ENCODE peak calls at places on chromosome 6, in ten cellular contexts. One of them, this sample, is unnamed.

GRCh38 chr6:91669154-91669903 is 1082.5 kb upstream of the MAP3K7 start:
- DNase-seq in ovary: no peak
- DNase-seq in activated naive CD4-positive, alpha-beta T cell: no peak
- DNase-seq in stimulated activated CD4-positive, alpha-beta T cell treated with anti-CD3 and anti-CD28 coated beads, Interleukin-4, amount 100 ng/mL, for 24 hours: no peak
- DNase-seq in tibial artery: no peak
- DNase-seq in NCI-H2171: no peak
- DNase-seq in spleen: no peak
- DNase-seq in activated T-helper 1 cell treated with anti-CD3 and anti-CD28 coated beads, Interleukin-2, amount 50 U/mL, for 16 hours: no peak
- DNase-seq in Ammon's horn: peak; percentile 87
- DNase-seq in amygdala: no peak
- DNase-seq in this sample: no peak

GRCh38 chr6:26452631-26453030 is 5.1 kb upstream of the BTN2A1 start:
- DNase-seq in NCI-H2171: no peak
- DNase-seq in activated T-helper 1 cell treated with anti-CD3 and anti-CD28 coated beads, Interleukin-2, amount 50 U/mL, for 16 hours: no peak
- DNase-seq in Ammon's horn: no peak
- DNase-seq in amygdala: no peak
- DNase-seq in ovary: no peak
- DNase-seq in spleen: no peak
- DNase-seq in tibial artery: no peak
- DNase-seq in stimulated activated CD4-positive, alpha-beta T cell treated with anti-CD3 and anti-CD28 coated beads, Interleukin-4, amount 100 ng/mL, for 24 hours: no peak
- DNase-seq in activated naive CD4-positive, alpha-beta T cell: no peak
- DNase-seq in this sample: no peak

GRCh38 chr6:43147289-43147688 is 23.8 kb upstream of the SRF start:
- DNase-seq in stimulated activated CD4-positive, alpha-beta T cell treated with anti-CD3 and anti-CD28 coated beads, Interleukin-4, amount 100 ng/mL, for 24 hours: no peak
- DNase-seq in ovary: no peak
- DNase-seq in spleen: no peak
- DNase-seq in amygdala: no peak
- DNase-seq in activated T-helper 1 cell treated with anti-CD3 and anti-CD28 coated beads, Interleukin-2, amount 50 U/mL, for 16 hours: no peak
- DNase-seq in activated naive CD4-positive, alpha-beta T cell: no peak
- DNase-seq in Ammon's horn: no peak
- DNase-seq in NCI-H2171: no peak
- DNase-seq in tibial artery: no peak
- DNase-seq in this sample: peak; percentile 2

GRCh38 chr6:109523478-109523877 is 40.5 kb upstream of the ZBTB24 start:
- DNase-seq in spleen: no peak
- DNase-seq in amygdala: no peak
- DNase-seq in ovary: no peak
- DNase-seq in Ammon's horn: no peak
- DNase-seq in tibial artery: no peak
- DNase-seq in stimulated activated CD4-positive, alpha-beta T cell treated with anti-CD3 and anti-CD28 coated beads, Interleukin-4, amount 100 ng/mL, for 24 hours: no peak
- DNase-seq in activated T-helper 1 cell treated with anti-CD3 and anti-CD28 coated beads, Interleukin-2, amount 50 U/mL, for 16 hours: no peak
- DNase-seq in NCI-H2171: no peak
- DNase-seq in activated naive CD4-positive, alpha-beta T cell: no peak
- DNase-seq in this sample: no peak

GRCh38 chr6:66435321-66435720 is 728.3 kb upstream of the EYS start:
- DNase-seq in tibial artery: no peak
- DNase-seq in stimulated activated CD4-positive, alpha-beta T cell treated with anti-CD3 and anti-CD28 coated beads, Interleukin-4, amount 100 ng/mL, for 24 hours: no peak
- DNase-seq in activated naive CD4-positive, alpha-beta T cell: no peak
- DNase-seq in NCI-H2171: no peak
- DNase-seq in Ammon's horn: no peak
- DNase-seq in spleen: no peak
- DNase-seq in amygdala: no peak
- DNase-seq in activated T-helper 1 cell treated with anti-CD3 and anti-CD28 coated beads, Interleukin-2, amount 50 U/mL, for 16 hours: no peak
- DNase-seq in ovary: no peak
- DNase-seq in this sample: no peak

GRCh38 chr6:2961971-2962370 is 9.4 kb downstream of the SERPINB6 start:
- DNase-seq in amygdala: no peak
- DNase-seq in ovary: no peak
- DNase-seq in NCI-H2171: no peak
- DNase-seq in spleen: no peak
- DNase-seq in activated T-helper 1 cell treated with anti-CD3 and anti-CD28 coated beads, Interleukin-2, amount 50 U/mL, for 16 hours: no peak
- DNase-seq in stimulated activated CD4-positive, alpha-beta T cell treated with anti-CD3 and anti-CD28 coated beads, Interleukin-4, amount 100 ng/mL, for 24 hours: no peak
- DNase-seq in activated naive CD4-positive, alpha-beta T cell: no peak
- DNase-seq in Ammon's horn: no peak
- DNase-seq in tibial artery: no peak
- DNase-seq in this sample: no peak

GRCh38 chr6:164911151-164911550 is 398.3 kb downstream of the C6orf118 start:
- DNase-seq in activated T-helper 1 cell treated with anti-CD3 and anti-CD28 coated beads, Interleukin-2, amount 50 U/mL, for 16 hours: no peak
- DNase-seq in stimulated activated CD4-positive, alpha-beta T cell treated with anti-CD3 and anti-CD28 coated beads, Interleukin-4, amount 100 ng/mL, for 24 hours: no peak
- DNase-seq in NCI-H2171: no peak
- DNase-seq in Ammon's horn: no peak
- DNase-seq in tibial artery: no peak
- DNase-seq in ovary: no peak
- DNase-seq in amygdala: no peak
- DNase-seq in spleen: no peak
- DNase-seq in activated naive CD4-positive, alpha-beta T cell: no peak
- DNase-seq in this sample: no peak

GRCh38 chr6:7973603-7974002 is 63.0 kb upstream of the TXNDC5 start:
- DNase-seq in spleen: no peak
- DNase-seq in amygdala: no peak
- DNase-seq in activated T-helper 1 cell treated with anti-CD3 and anti-CD28 coated beads, Interleukin-2, amount 50 U/mL, for 16 hours: no peak
- DNase-seq in ovary: no peak
- DNase-seq in Ammon's horn: no peak
- DNase-seq in activated naive CD4-positive, alpha-beta T cell: no peak
- DNase-seq in NCI-H2171: no peak
- DNase-seq in stimulated activated CD4-positive, alpha-beta T cell treated with anti-CD3 and anti-CD28 coated beads, Interleukin-4, amount 100 ng/mL, for 24 hours: no peak
- DNase-seq in tibial artery: no peak
- DNase-seq in this sample: no peak

GRCh38 chr6:315226-315625 is 22.9 kb downstream of the DUSP22 start:
- DNase-seq in tibial artery: no peak
- DNase-seq in Ammon's horn: no peak
- DNase-seq in activated naive CD4-positive, alpha-beta T cell: no peak
- DNase-seq in activated T-helper 1 cell treated with anti-CD3 and anti-CD28 coated beads, Interleukin-2, amount 50 U/mL, for 16 hours: no peak
- DNase-seq in NCI-H2171: no peak
- DNase-seq in stimulated activated CD4-positive, alpha-beta T cell treated with anti-CD3 and anti-CD28 coated beads, Interleukin-4, amount 100 ng/mL, for 24 hours: no peak
- DNase-seq in spleen: no peak
- DNase-seq in amygdala: no peak
- DNase-seq in ovary: no peak
- DNase-seq in this sample: no peak

GRCh38 chr6:11431455-11431937 is 106.1 kb upstream of the TMEM170B start:
- DNase-seq in spleen: no peak
- DNase-seq in activated naive CD4-positive, alpha-beta T cell: no peak
- DNase-seq in NCI-H2171: no peak
- DNase-seq in stimulated activated CD4-positive, alpha-beta T cell treated with anti-CD3 and anti-CD28 coated beads, Interleukin-4, amount 100 ng/mL, for 24 hours: no peak
- DNase-seq in amygdala: no peak
- DNase-seq in ovary: no peak
- DNase-seq in activated T-helper 1 cell treated with anti-CD3 and anti-CD28 coated beads, Interleukin-2, amount 50 U/mL, for 16 hours: no peak
- DNase-seq in tibial artery: no peak
- DNase-seq in Ammon's horn: no peak
- DNase-seq in this sample: no peak

GRCh38 chr6:43807228-43808061 is 37.4 kb downstream of the VEGFA start:
- DNase-seq in ovary: no peak
- DNase-seq in stimulated activated CD4-positive, alpha-beta T cell treated with anti-CD3 and anti-CD28 coated beads, Interleukin-4, amount 100 ng/mL, for 24 hours: no peak
- DNase-seq in amygdala: no peak
- DNase-seq in spleen: no peak
- DNase-seq in activated T-helper 1 cell treated with anti-CD3 and anti-CD28 coated beads, Interleukin-2, amount 50 U/mL, for 16 hours: no peak
- DNase-seq in tibial artery: no peak
- DNase-seq in NCI-H2171: peak; percentile 41
- DNase-seq in activated naive CD4-positive, alpha-beta T cell: no peak
- DNase-seq in Ammon's horn: no peak
- DNase-seq in this sample: no peak

GRCh38 chr6:114762145-114762544 is 419.3 kb upstream of the HS3ST5 start:
- DNase-seq in activated naive CD4-positive, alpha-beta T cell: no peak
- DNase-seq in amygdala: no peak
- DNase-seq in Ammon's horn: peak; percentile 57
- DNase-seq in NCI-H2171: no peak
- DNase-seq in activated T-helper 1 cell treated with anti-CD3 and anti-CD28 coated beads, Interleukin-2, amount 50 U/mL, for 16 hours: no peak
- DNase-seq in stimulated activated CD4-positive, alpha-beta T cell treated with anti-CD3 and anti-CD28 coated beads, Interleukin-4, amount 100 ng/mL, for 24 hours: no peak
- DNase-seq in tibial artery: no peak
- DNase-seq in ovary: no peak
- DNase-seq in spleen: no peak
- DNase-seq in this sample: no peak

GRCh38 chr6:41581381-41581991 is 35.3 kb downstream of the FOXP4 start:
- DNase-seq in stimulated activated CD4-positive, alpha-beta T cell treated with anti-CD3 and anti-CD28 coated beads, Interleukin-4, amount 100 ng/mL, for 24 hours: no peak
- DNase-seq in activated naive CD4-positive, alpha-beta T cell: no peak
- DNase-seq in activated T-helper 1 cell treated with anti-CD3 and anti-CD28 coated beads, Interleukin-2, amount 50 U/mL, for 16 hours: no peak
- DNase-seq in Ammon's horn: no peak
- DNase-seq in NCI-H2171: peak; percentile 13
- DNase-seq in ovary: no peak
- DNase-seq in tibial artery: peak; percentile 86
- DNase-seq in amygdala: no peak
- DNase-seq in spleen: no peak
- DNase-seq in this sample: no peak

GRCh38 chr6:125790403-125791150 is at the start of gene NCOA7:
- DNase-seq in amygdala: peak; percentile 87
- DNase-seq in ovary: peak; percentile 85
- DNase-seq in NCI-H2171: peak; percentile 78
- DNase-seq in tibial artery: peak; percentile 93
- DNase-seq in stimulated activated CD4-positive, alpha-beta T cell treated with anti-CD3 and anti-CD28 coated beads, Interleukin-4, amount 100 ng/mL, for 24 hours: peak; percentile 77
- DNase-seq in activated naive CD4-positive, alpha-beta T cell: peak; percentile 32
- DNase-seq in spleen: peak; percentile 97
- DNase-seq in Ammon's horn: peak; percentile 89
- DNase-seq in activated T-helper 1 cell treated with anti-CD3 and anti-CD28 coated beads, Interleukin-2, amount 50 U/mL, for 16 hours: peak; percentile 72
- DNase-seq in this sample: peak; percentile 43

GRCh38 chr6:13156381-13156780 is 172.0 kb downstream of the TBC1D7 start:
- DNase-seq in NCI-H2171: no peak
- DNase-seq in Ammon's horn: no peak
- DNase-seq in ovary: no peak
- DNase-seq in activated naive CD4-positive, alpha-beta T cell: no peak
- DNase-seq in spleen: no peak
- DNase-seq in amygdala: no peak
- DNase-seq in stimulated activated CD4-positive, alpha-beta T cell treated with anti-CD3 and anti-CD28 coated beads, Interleukin-4, amount 100 ng/mL, for 24 hours: no peak
- DNase-seq in tibial artery: no peak
- DNase-seq in activated T-helper 1 cell treated with anti-CD3 and anti-CD28 coated beads, Interleukin-2, amount 50 U/mL, for 16 hours: no peak
- DNase-seq in this sample: no peak

GRCh38 chr6:141326426-141326825 is 806.3 kb upstream of the GJE1 start:
- DNase-seq in tibial artery: no peak
- DNase-seq in spleen: no peak
- DNase-seq in Ammon's horn: peak; percentile 66
- DNase-seq in stimulated activated CD4-positive, alpha-beta T cell treated with anti-CD3 and anti-CD28 coated beads, Interleukin-4, amount 100 ng/mL, for 24 hours: peak; percentile 75
- DNase-seq in activated naive CD4-positive, alpha-beta T cell: no peak
- DNase-seq in amygdala: no peak
- DNase-seq in activated T-helper 1 cell treated with anti-CD3 and anti-CD28 coated beads, Interleukin-2, amount 50 U/mL, for 16 hours: peak; percentile 36
- DNase-seq in NCI-H2171: no peak
- DNase-seq in ovary: no peak
- DNase-seq in this sample: no peak

GRCh38 chr6:163489584-163489983 is 75.1 kb downstream of the QKI start:
- DNase-seq in activated T-helper 1 cell treated with anti-CD3 and anti-CD28 coated beads, Interleukin-2, amount 50 U/mL, for 16 hours: no peak
- DNase-seq in stimulated activated CD4-positive, alpha-beta T cell treated with anti-CD3 and anti-CD28 coated beads, Interleukin-4, amount 100 ng/mL, for 24 hours: no peak
- DNase-seq in NCI-H2171: no peak
- DNase-seq in Ammon's horn: no peak
- DNase-seq in activated naive CD4-positive, alpha-beta T cell: no peak
- DNase-seq in spleen: no peak
- DNase-seq in ovary: no peak
- DNase-seq in tibial artery: no peak
- DNase-seq in amygdala: no peak
- DNase-seq in this sample: no peak

GRCh38 chr6:53302678-53303360 is 45.9 kb downstream of the ELOVL5 start:
- DNase-seq in tibial artery: no peak
- DNase-seq in spleen: no peak
- DNase-seq in Ammon's horn: no peak
- DNase-seq in stimulated activated CD4-positive, alpha-beta T cell treated with anti-CD3 and anti-CD28 coated beads, Interleukin-4, amount 100 ng/mL, for 24 hours: no peak
- DNase-seq in amygdala: no peak
- DNase-seq in ovary: no peak
- DNase-seq in activated naive CD4-positive, alpha-beta T cell: no peak
- DNase-seq in NCI-H2171: no peak
- DNase-seq in activated T-helper 1 cell treated with anti-CD3 and anti-CD28 coated beads, Interleukin-2, amount 50 U/mL, for 16 hours: no peak
- DNase-seq in this sample: no peak

GRCh38 chr6:4345543-4345942 is 210.2 kb upstream of the ECI2 start:
- DNase-seq in activated T-helper 1 cell treated with anti-CD3 and anti-CD28 coated beads, Interleukin-2, amount 50 U/mL, for 16 hours: no peak
- DNase-seq in stimulated activated CD4-positive, alpha-beta T cell treated with anti-CD3 and anti-CD28 coated beads, Interleukin-4, amount 100 ng/mL, for 24 hours: no peak
- DNase-seq in amygdala: no peak
- DNase-seq in spleen: no peak
- DNase-seq in activated naive CD4-positive, alpha-beta T cell: no peak
- DNase-seq in ovary: no peak
- DNase-seq in NCI-H2171: no peak
- DNase-seq in tibial artery: no peak
- DNase-seq in Ammon's horn: no peak
- DNase-seq in this sample: no peak

GRCh38 chr6:87391334-87391733 is 16.4 kb upstream of the CFAP206 start:
- DNase-seq in stimulated activated CD4-positive, alpha-beta T cell treated with anti-CD3 and anti-CD28 coated beads, Interleukin-4, amount 100 ng/mL, for 24 hours: no peak
- DNase-seq in amygdala: no peak
- DNase-seq in NCI-H2171: peak; percentile 3
- DNase-seq in ovary: no peak
- DNase-seq in activated T-helper 1 cell treated with anti-CD3 and anti-CD28 coated beads, Interleukin-2, amount 50 U/mL, for 16 hours: no peak
- DNase-seq in spleen: no peak
- DNase-seq in Ammon's horn: peak; percentile 22
- DNase-seq in tibial artery: no peak
- DNase-seq in activated naive CD4-positive, alpha-beta T cell: no peak
- DNase-seq in this sample: no peak

GRCh38 chr6:154001494-154002285 is 37.4 kb upstream of the OPRM1 start:
- DNase-seq in activated T-helper 1 cell treated with anti-CD3 and anti-CD28 coated beads, Interleukin-2, amount 50 U/mL, for 16 hours: no peak
- DNase-seq in spleen: peak; percentile 55
- DNase-seq in ovary: no peak
- DNase-seq in Ammon's horn: no peak
- DNase-seq in stimulated activated CD4-positive, alpha-beta T cell treated with anti-CD3 and anti-CD28 coated beads, Interleukin-4, amount 100 ng/mL, for 24 hours: no peak
- DNase-seq in NCI-H2171: no peak
- DNase-seq in amygdala: no peak
- DNase-seq in tibial artery: no peak
- DNase-seq in activated naive CD4-positive, alpha-beta T cell: no peak
- DNase-seq in this sample: no peak

GRCh38 chr6:91376686-91377085 is 789.8 kb upstream of the MAP3K7 start:
- DNase-seq in amygdala: no peak
- DNase-seq in Ammon's horn: no peak
- DNase-seq in activated T-helper 1 cell treated with anti-CD3 and anti-CD28 coated beads, Interleukin-2, amount 50 U/mL, for 16 hours: no peak
- DNase-seq in activated naive CD4-positive, alpha-beta T cell: no peak
- DNase-seq in ovary: no peak
- DNase-seq in spleen: no peak
- DNase-seq in NCI-H2171: peak; percentile 13
- DNase-seq in stimulated activated CD4-positive, alpha-beta T cell treated with anti-CD3 and anti-CD28 coated beads, Interleukin-4, amount 100 ng/mL, for 24 hours: no peak
- DNase-seq in tibial artery: no peak
- DNase-seq in this sample: no peak

GRCh38 chr6:44785123-44785522 is 397.6 kb downstream of the CDC5L start:
- DNase-seq in stimulated activated CD4-positive, alpha-beta T cell treated with anti-CD3 and anti-CD28 coated beads, Interleukin-4, amount 100 ng/mL, for 24 hours: no peak
- DNase-seq in spleen: no peak
- DNase-seq in amygdala: no peak
- DNase-seq in activated T-helper 1 cell treated with anti-CD3 and anti-CD28 coated beads, Interleukin-2, amount 50 U/mL, for 16 hours: no peak
- DNase-seq in NCI-H2171: no peak
- DNase-seq in tibial artery: no peak
- DNase-seq in Ammon's horn: no peak
- DNase-seq in activated naive CD4-positive, alpha-beta T cell: no peak
- DNase-seq in ovary: no peak
- DNase-seq in this sample: no peak

GRCh38 chr6:6152060-6152459 is 145.3 kb upstream of the NRN1 start:
- DNase-seq in NCI-H2171: no peak
- DNase-seq in stimulated activated CD4-positive, alpha-beta T cell treated with anti-CD3 and anti-CD28 coated beads, Interleukin-4, amount 100 ng/mL, for 24 hours: no peak
- DNase-seq in ovary: no peak
- DNase-seq in activated T-helper 1 cell treated with anti-CD3 and anti-CD28 coated beads, Interleukin-2, amount 50 U/mL, for 16 hours: no peak
- DNase-seq in spleen: no peak
- DNase-seq in activated naive CD4-positive, alpha-beta T cell: no peak
- DNase-seq in tibial artery: no peak
- DNase-seq in Ammon's horn: peak; percentile 25
- DNase-seq in amygdala: no peak
- DNase-seq in this sample: no peak

GRCh38 chr6:32439708-32440214 is at the start of gene HLA-DRA:
- DNase-seq in spleen: no peak
- DNase-seq in amygdala: no peak
- DNase-seq in Ammon's horn: peak; percentile 76
- DNase-seq in NCI-H2171: no peak
- DNase-seq in tibial artery: no peak
- DNase-seq in stimulated activated CD4-positive, alpha-beta T cell treated with anti-CD3 and anti-CD28 coated beads, Interleukin-4, amount 100 ng/mL, for 24 hours: peak; percentile 40
- DNase-seq in ovary: no peak
- DNase-seq in activated T-helper 1 cell treated with anti-CD3 and anti-CD28 coated beads, Interleukin-2, amount 50 U/mL, for 16 hours: no peak
- DNase-seq in activated naive CD4-positive, alpha-beta T cell: no peak
- DNase-seq in this sample: no peak

GRCh38 chr6:134722429-134722828 is 227.5 kb downstream of the ALDH8A1 start:
- DNase-seq in ovary: no peak
- DNase-seq in Ammon's horn: no peak
- DNase-seq in tibial artery: no peak
- DNase-seq in NCI-H2171: no peak
- DNase-seq in spleen: no peak
- DNase-seq in stimulated activated CD4-positive, alpha-beta T cell treated with anti-CD3 and anti-CD28 coated beads, Interleukin-4, amount 100 ng/mL, for 24 hours: no peak
- DNase-seq in activated T-helper 1 cell treated with anti-CD3 and anti-CD28 coated beads, Interleukin-2, amount 50 U/mL, for 16 hours: no peak
- DNase-seq in activated naive CD4-positive, alpha-beta T cell: no peak
- DNase-seq in amygdala: no peak
- DNase-seq in this sample: no peak

GRCh38 chr6:131916847-131917246 is 34.3 kb downstream of the CCN2 start:
- DNase-seq in stimulated activated CD4-positive, alpha-beta T cell treated with anti-CD3 and anti-CD28 coated beads, Interleukin-4, amount 100 ng/mL, for 24 hours: no peak
- DNase-seq in Ammon's horn: no peak
- DNase-seq in activated naive CD4-positive, alpha-beta T cell: no peak
- DNase-seq in spleen: no peak
- DNase-seq in amygdala: no peak
- DNase-seq in NCI-H2171: no peak
- DNase-seq in activated T-helper 1 cell treated with anti-CD3 and anti-CD28 coated beads, Interleukin-2, amount 50 U/mL, for 16 hours: no peak
- DNase-seq in ovary: no peak
- DNase-seq in tibial artery: no peak
- DNase-seq in this sample: no peak

GRCh38 chr6:15663057-15663638 is 320 bp upstream of the DTNBP1 start:
- DNase-seq in stimulated activated CD4-positive, alpha-beta T cell treated with anti-CD3 and anti-CD28 coated beads, Interleukin-4, amount 100 ng/mL, for 24 hours: no peak
- DNase-seq in activated T-helper 1 cell treated with anti-CD3 and anti-CD28 coated beads, Interleukin-2, amount 50 U/mL, for 16 hours: no peak
- DNase-seq in Ammon's horn: no peak
- DNase-seq in amygdala: no peak
- DNase-seq in activated naive CD4-positive, alpha-beta T cell: no peak
- DNase-seq in spleen: no peak
- DNase-seq in NCI-H2171: no peak
- DNase-seq in tibial artery: no peak
- DNase-seq in ovary: no peak
- DNase-seq in this sample: peak; percentile 86

This sample was measured in D721Med.